ENCODE peak calls at places on chromosomes 16 and 17, in ten cellular contexts. L, Y, W, I, K, M, F, D, O and E are unnamed samples.

GRCh38 chr16:27195941-27196595 is 7.3 kb upstream of the KDM8 start:
- DNase-seq in L (no peak), Y (no peak), W (no peak), I (no peak), K (peak; percentile 38), M (no peak), F (no peak), D (no peak), O (no peak), E (no peak)

GRCh38 chr17:33218657-33219298 is 74.3 kb downstream of the ASIC2 start:
- DNase-seq in L (no peak), Y (no peak), W (no peak), I (no peak), K (no peak), M (no peak), F (no peak), D (no peak), O (no peak), E (no peak)

GRCh38 chr17:67818110-67819002 is 6.9 kb upstream of the BPTF start:
- DNase-seq in L (no peak), Y (no peak), W (no peak), I (no peak), K (no peak), M (no peak), F (no peak), D (no peak), O (no peak), E (no peak)

GRCh38 chr17:81534157-81535006 is 6.2 kb downstream of the FSCN2 start:
- DNase-seq in L (no peak), Y (no peak), W (no peak), I (no peak), K (no peak), M (no peak), F (no peak), D (no peak), O (no peak), E (no peak)

GRCh38 chr16:27463741-27464662 is 62.0 kb downstream of the IL21R start:
- DNase-seq in L (no peak), Y (no peak), W (peak; percentile 41), I (no peak), K (peak; percentile 76), M (no peak), F (no peak), D (no peak), O (no peak), E (no peak)

GRCh38 chr17:48997103-48997826 is at the start of gene IGF2BP1:
- DNase-seq in L (peak; percentile 94), Y (no peak), W (no peak), I (no peak), K (no peak), M (no peak), F (peak; percentile 18), D (no peak), O (no peak), E (no peak)

GRCh38 chr16:54690710-54691109 is 240.0 kb upstream of the IRX5 start:
- DNase-seq in L (peak; percentile 28), Y (no peak), W (no peak), I (no peak), K (no peak), M (no peak), F (no peak), D (no peak), O (no peak), E (no peak)

GRCh38 chr16:9008335-9009260 is 44.9 kb upstream of the USP7 start:
- DNase-seq in L (peak; percentile 95), Y (peak; percentile 34), W (peak; percentile 62), I (peak; percentile 7), K (peak; percentile 24), M (no peak), F (peak; percentile 9), D (no peak), O (peak; percentile 85), E (peak; percentile 53)

GRCh38 chr16:25713785-25714570 is 22.2 kb downstream of the HS3ST4 start:
- DNase-seq in L (no peak), Y (no peak), W (no peak), I (no peak), K (no peak), M (no peak), F (no peak), D (no peak), O (no peak), E (no peak)

GRCh38 chr17:19705201-19705600 is 11.2 kb downstream of the SLC47A2 start:
- DNase-seq in L (peak; percentile 47), Y (no peak), W (no peak), I (no peak), K (no peak), M (no peak), F (no peak), D (no peak), O (no peak), E (no peak)

GRCh38 chr17:82858376-82859126 is 18.7 kb upstream of the ZNF750 start:
- DNase-seq in L (peak; percentile 65), Y (no peak), W (no peak), I (peak; percentile 88), K (peak; percentile 14), M (no peak), F (no peak), D (no peak), O (no peak), E (no peak)

GRCh38 chr17:67449885-67450755 is 73.0 kb downstream of the PITPNC1 start:
- DNase-seq in L (no peak), Y (no peak), W (no peak), I (no peak), K (peak; percentile 32), M (no peak), F (no peak), D (no peak), O (no peak), E (no peak)

GRCh38 chr17:72111374-72111773 is 9.4 kb upstream of the SOX9 start:
- DNase-seq in L (no peak), Y (no peak), W (no peak), I (no peak), K (no peak), M (no peak), F (no peak), D (no peak), O (no peak), E (peak; percentile 56)

GRCh38 chr16:23105309-23105708 is 43.9 kb downstream of the USP31 start:
- DNase-seq in L (no peak), Y (no peak), W (no peak), I (peak; percentile 22), K (no peak), M (no peak), F (no peak), D (no peak), O (no peak), E (no peak)

GRCh38 chr16:842631-843560 is 42.4 kb upstream of the GNG13 start:
- DNase-seq in L (peak; percentile 74), Y (no peak), W (no peak), I (no peak), K (no peak), M (no peak), F (no peak), D (no peak), O (no peak), E (no peak)

GRCh38 chr16:85523602-85524364 is 89.3 kb upstream of the GSE1 start:
- DNase-seq in L (peak; percentile 94), Y (no peak), W (no peak), I (peak; percentile 85), K (no peak), M (no peak), F (no peak), D (no peak), O (no peak), E (peak; percentile 83)

GRCh38 chr17:27241346-27241946 is 52.5 kb upstream of the WSB1 start:
- DNase-seq in L (peak; percentile 14), Y (no peak), W (no peak), I (peak; percentile 91), K (no peak), M (peak; percentile 41), F (no peak), D (no peak), O (no peak), E (no peak)

GRCh38 chr17:29010586-29010985 is 4.8 kb upstream of the SEZ6 start:
- DNase-seq in L (peak; percentile 59), Y (no peak), W (no peak), I (no peak), K (no peak), M (no peak), F (no peak), D (no peak), O (no peak), E (no peak)

GRCh38 chr16:34803683-34804416 is 1344.4 kb downstream of the TP53TG3F start:
- DNase-seq in L (peak; percentile 1), Y (no peak), W (no peak), I (no peak), K (no peak), M (no peak), F (no peak), D (no peak), O (no peak), E (no peak)

GRCh38 chr17:75031972-75032895 is 14.5 kb downstream of the ATP5PD start:
- DNase-seq in L (peak; percentile 68), Y (no peak), W (peak; percentile 46), I (no peak), K (peak; percentile 52), M (peak; percentile 38), F (peak; percentile 79), D (peak; percentile 76), O (peak; percentile 89), E (peak; percentile 58)

GRCh38 chr16:47965439-47965838 is 190.4 kb downstream of the ABCC12 start:
- DNase-seq in L (peak; percentile 60), Y (no peak), W (no peak), I (no peak), K (no peak), M (no peak), F (peak; percentile 100), D (no peak), O (no peak), E (no peak)

GRCh38 chr17:538096-538973 is 176.3 kb downstream of the VPS53 start:
- DNase-seq in L (no peak), Y (no peak), W (no peak), I (no peak), K (no peak), M (no peak), F (no peak), D (no peak), O (no peak), E (peak; percentile 37)

GRCh38 chr16:83345846-83346245 is 461.9 kb upstream of the HSBP1 start:
- DNase-seq in L (no peak), Y (no peak), W (no peak), I (no peak), K (no peak), M (no peak), F (peak; percentile 48), D (no peak), O (no peak), E (no peak)

GRCh38 chr17:74971842-74972106 is 785 bp downstream of the HID1 start:
- DNase-seq in L (no peak), Y (no peak), W (no peak), I (no peak), K (no peak), M (no peak), F (no peak), D (no peak), O (no peak), E (peak; percentile 32)

GRCh38 chr17:50635720-50636144 is 1.1 kb downstream of the ABCC3 start:
- DNase-seq in L (no peak), Y (no peak), W (no peak), I (no peak), K (no peak), M (no peak), F (no peak), D (no peak), O (no peak), E (no peak)